ENCODE peak calls at places on chromosomes 16 and 17, in seven cellular contexts. One of them, this sample, is unnamed.
A peak's percentile ranks its signal among the peaks of the same experiment; 100 is the strongest.

GRCh38 chr17:1762906-1763829 is 1.3 kb downstream of the SERPINF1 start:
- DNase-seq in fibroblast of lung: peak; percentile 87
- DNase-seq in CD8-positive, alpha-beta memory T cell: no peak
- DNase-seq in psoas muscle: peak; percentile 76
- DNase-seq in IMR-90: peak; percentile 74
- DNase-seq in stomach: no peak
- DNase-seq in heart right ventricle: peak; percentile 43
- DNase-seq in this sample: no peak

GRCh38 chr16:16108759-16109158 is 114.5 kb downstream of the ABCC6 start:
- DNase-seq in heart right ventricle: no peak
- DNase-seq in psoas muscle: no peak
- DNase-seq in CD8-positive, alpha-beta memory T cell: no peak
- DNase-seq in fibroblast of lung: no peak
- DNase-seq in IMR-90: no peak
- DNase-seq in stomach: no peak
- DNase-seq in this sample: no peak

GRCh38 chr17:51322390-51323029 is 62.2 kb downstream of the UTP18 start:
- DNase-seq in CD8-positive, alpha-beta memory T cell: no peak
- DNase-seq in heart right ventricle: no peak
- DNase-seq in psoas muscle: no peak
- DNase-seq in IMR-90: peak; percentile 7
- DNase-seq in fibroblast of lung: no peak
- DNase-seq in stomach: no peak
- DNase-seq in this sample: no peak

GRCh38 chr17:80260791-80261158 is at the start of gene RNF213:
- DNase-seq in CD8-positive, alpha-beta memory T cell: peak; percentile 78
- DNase-seq in IMR-90: no peak
- DNase-seq in heart right ventricle: peak; percentile 50
- DNase-seq in stomach: peak; percentile 68
- DNase-seq in psoas muscle: peak; percentile 60
- DNase-seq in fibroblast of lung: peak; percentile 19
- DNase-seq in this sample: peak; percentile 63

GRCh38 chr17:77746391-77746790 is 212.1 kb upstream of the TNRC6C start:
- DNase-seq in stomach: no peak
- DNase-seq in heart right ventricle: no peak
- DNase-seq in fibroblast of lung: no peak
- DNase-seq in psoas muscle: no peak
- DNase-seq in CD8-positive, alpha-beta memory T cell: no peak
- DNase-seq in IMR-90: no peak
- DNase-seq in this sample: no peak

GRCh38 chr16:21302898-21303528 is 24.9 kb upstream of the CRYM start:
- DNase-seq in stomach: no peak
- DNase-seq in psoas muscle: no peak
- DNase-seq in heart right ventricle: no peak
- DNase-seq in CD8-positive, alpha-beta memory T cell: no peak
- DNase-seq in fibroblast of lung: peak; percentile 89
- DNase-seq in IMR-90: peak; percentile 93
- DNase-seq in this sample: no peak

GRCh38 chr17:45129426-45129939 is 2.8 kb downstream of the PLCD3 start:
- DNase-seq in IMR-90: no peak
- DNase-seq in CD8-positive, alpha-beta memory T cell: no peak
- DNase-seq in fibroblast of lung: no peak
- DNase-seq in heart right ventricle: peak; percentile 45
- DNase-seq in psoas muscle: peak; percentile 72
- DNase-seq in stomach: no peak
- DNase-seq in this sample: peak; percentile 71

GRCh38 chr16:318628-319027 is 33.9 kb downstream of the AXIN1 start:
- DNase-seq in CD8-positive, alpha-beta memory T cell: no peak
- DNase-seq in fibroblast of lung: no peak
- DNase-seq in heart right ventricle: no peak
- DNase-seq in IMR-90: no peak
- DNase-seq in stomach: no peak
- DNase-seq in psoas muscle: no peak
- DNase-seq in this sample: no peak

GRCh38 chr16:86798247-86799041 is 220.1 kb downstream of the FOXL1 start:
- DNase-seq in CD8-positive, alpha-beta memory T cell: no peak
- DNase-seq in psoas muscle: no peak
- DNase-seq in IMR-90: no peak
- DNase-seq in heart right ventricle: no peak
- DNase-seq in fibroblast of lung: no peak
- DNase-seq in stomach: no peak
- DNase-seq in this sample: no peak

GRCh38 chr17:49971848-49972485 is 3.0 kb downstream of the DLX4 start:
- DNase-seq in stomach: no peak
- DNase-seq in CD8-positive, alpha-beta memory T cell: no peak
- DNase-seq in psoas muscle: no peak
- DNase-seq in fibroblast of lung: no peak
- DNase-seq in heart right ventricle: no peak
- DNase-seq in IMR-90: no peak
- DNase-seq in this sample: peak; percentile 39

GRCh38 chr17:73474370-73474988 is 162.7 kb upstream of the CDC42EP4 start:
- DNase-seq in psoas muscle: peak; percentile 53
- DNase-seq in fibroblast of lung: peak; percentile 74
- DNase-seq in IMR-90: peak; percentile 39
- DNase-seq in stomach: peak; percentile 79
- DNase-seq in heart right ventricle: peak; percentile 84
- DNase-seq in CD8-positive, alpha-beta memory T cell: no peak
- DNase-seq in this sample: peak; percentile 84

GRCh38 chr16:50311134-50311528 is 44.8 kb downstream of the ADCY7 start:
- DNase-seq in fibroblast of lung: no peak
- DNase-seq in stomach: peak; percentile 20
- DNase-seq in heart right ventricle: no peak
- DNase-seq in psoas muscle: no peak
- DNase-seq in CD8-positive, alpha-beta memory T cell: no peak
- DNase-seq in IMR-90: no peak
- DNase-seq in this sample: peak; percentile 48

GRCh38 chr17:72523491-72523890 is 402.7 kb downstream of the SOX9 start:
- DNase-seq in CD8-positive, alpha-beta memory T cell: no peak
- DNase-seq in psoas muscle: no peak
- DNase-seq in fibroblast of lung: no peak
- DNase-seq in stomach: no peak
- DNase-seq in heart right ventricle: no peak
- DNase-seq in IMR-90: no peak
- DNase-seq in this sample: no peak

GRCh38 chr17:3904486-3904885 is 11.6 kb upstream of the CAMKK1 start:
- DNase-seq in CD8-positive, alpha-beta memory T cell: no peak
- DNase-seq in stomach: no peak
- DNase-seq in fibroblast of lung: no peak
- DNase-seq in psoas muscle: no peak
- DNase-seq in heart right ventricle: no peak
- DNase-seq in IMR-90: no peak
- DNase-seq in this sample: no peak

GRCh38 chr16:87698241-87698640 is 67.5 kb downstream of the KLHDC4 start:
- DNase-seq in heart right ventricle: no peak
- DNase-seq in stomach: no peak
- DNase-seq in psoas muscle: no peak
- DNase-seq in CD8-positive, alpha-beta memory T cell: no peak
- DNase-seq in IMR-90: no peak
- DNase-seq in fibroblast of lung: no peak
- DNase-seq in this sample: no peak

GRCh38 chr17:32276217-32276616 is 10.6 kb downstream of the RHBDL3 start:
- DNase-seq in psoas muscle: no peak
- DNase-seq in CD8-positive, alpha-beta memory T cell: no peak
- DNase-seq in fibroblast of lung: no peak
- DNase-seq in heart right ventricle: no peak
- DNase-seq in IMR-90: no peak
- DNase-seq in stomach: no peak
- DNase-seq in this sample: peak; percentile 35

GRCh38 chr16:74480150-74481029 is 59.1 kb upstream of the CLEC18B start:
- DNase-seq in fibroblast of lung: peak; percentile 34
- DNase-seq in CD8-positive, alpha-beta memory T cell: no peak
- DNase-seq in psoas muscle: peak; percentile 24
- DNase-seq in stomach: peak; percentile 49
- DNase-seq in heart right ventricle: peak; percentile 35
- DNase-seq in IMR-90: no peak
- DNase-seq in this sample: no peak

GRCh38 chr17:77322534-77323412 is 182.0 kb downstream of the SEC14L1 start:
- DNase-seq in fibroblast of lung: peak; percentile 99
- DNase-seq in heart right ventricle: peak; percentile 86
- DNase-seq in stomach: peak; percentile 76
- DNase-seq in IMR-90: peak; percentile 99
- DNase-seq in CD8-positive, alpha-beta memory T cell: peak; percentile 46
- DNase-seq in psoas muscle: peak; percentile 91
- DNase-seq in this sample: peak; percentile 98

GRCh38 chr16:66399930-66400329 is 27.2 kb upstream of the BEAN1 start:
- DNase-seq in CD8-positive, alpha-beta memory T cell: no peak
- DNase-seq in stomach: no peak
- DNase-seq in IMR-90: no peak
- DNase-seq in heart right ventricle: peak; percentile 82
- DNase-seq in fibroblast of lung: no peak
- DNase-seq in psoas muscle: no peak
- DNase-seq in this sample: no peak

GRCh38 chr17:73043686-73044581 is 48.6 kb downstream of the SLC39A11 start:
- DNase-seq in stomach: no peak
- DNase-seq in heart right ventricle: no peak
- DNase-seq in psoas muscle: no peak
- DNase-seq in IMR-90: peak; percentile 87
- DNase-seq in fibroblast of lung: peak; percentile 99
- DNase-seq in CD8-positive, alpha-beta memory T cell: no peak
- DNase-seq in this sample: no peak

GRCh38 chr17:79033741-79034501 is 10.0 kb downstream of the C1QTNF1 start:
- DNase-seq in CD8-positive, alpha-beta memory T cell: no peak
- DNase-seq in fibroblast of lung: peak; percentile 56
- DNase-seq in IMR-90: no peak
- DNase-seq in heart right ventricle: peak; percentile 62
- DNase-seq in psoas muscle: peak; percentile 49
- DNase-seq in stomach: peak; percentile 60
- DNase-seq in this sample: no peak

DNA sequence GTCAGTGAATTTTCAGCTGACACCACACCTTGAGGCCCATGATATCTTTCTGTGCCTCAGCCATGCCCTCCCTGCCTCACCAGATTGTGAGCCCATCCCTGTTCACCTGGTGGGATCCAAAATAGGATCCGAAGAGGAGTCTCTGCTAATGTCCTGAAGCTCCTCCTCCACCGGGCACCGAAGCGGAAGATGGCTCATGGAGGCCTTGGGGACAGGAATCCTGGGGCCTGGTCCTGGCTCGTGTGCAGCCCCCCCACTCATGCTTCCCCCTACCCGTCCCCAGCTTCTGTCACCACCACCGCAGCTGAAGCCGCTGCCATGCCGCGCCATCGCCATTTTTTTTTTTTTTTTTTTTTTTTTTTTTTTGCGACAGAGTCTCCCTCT is 1683.4 kb downstream of the TP53TG3F start:
- DNase-seq in fibroblast of lung: no peak
- DNase-seq in IMR-90: no peak
- DNase-seq in heart right ventricle: no peak
- DNase-seq in stomach: no peak
- DNase-seq in psoas muscle: no peak
- DNase-seq in CD8-positive, alpha-beta memory T cell: no peak
- DNase-seq in this sample: no peak
- H3K9me3 ChIP-seq in fibroblast of lung: no peaks in the 10 kb centered on the region
- H3K9me3 ChIP-seq in IMR-90: peaks cover 49% of the 10 kb centered on the region
- H3K9me3 ChIP-seq in heart right ventricle: no peaks in the 10 kb centered on the region
- H3K9me3 ChIP-seq in stomach: no peaks in the 10 kb centered on the region
- H3K9me3 ChIP-seq in psoas muscle: no peaks in the 10 kb centered on the region
- H3K9me3 ChIP-seq in CD8-positive, alpha-beta memory T cell: no peaks in the 10 kb centered on the region
- H3K9me3 ChIP-seq in this sample: no peaks in the 10 kb centered on the region

DNA sequence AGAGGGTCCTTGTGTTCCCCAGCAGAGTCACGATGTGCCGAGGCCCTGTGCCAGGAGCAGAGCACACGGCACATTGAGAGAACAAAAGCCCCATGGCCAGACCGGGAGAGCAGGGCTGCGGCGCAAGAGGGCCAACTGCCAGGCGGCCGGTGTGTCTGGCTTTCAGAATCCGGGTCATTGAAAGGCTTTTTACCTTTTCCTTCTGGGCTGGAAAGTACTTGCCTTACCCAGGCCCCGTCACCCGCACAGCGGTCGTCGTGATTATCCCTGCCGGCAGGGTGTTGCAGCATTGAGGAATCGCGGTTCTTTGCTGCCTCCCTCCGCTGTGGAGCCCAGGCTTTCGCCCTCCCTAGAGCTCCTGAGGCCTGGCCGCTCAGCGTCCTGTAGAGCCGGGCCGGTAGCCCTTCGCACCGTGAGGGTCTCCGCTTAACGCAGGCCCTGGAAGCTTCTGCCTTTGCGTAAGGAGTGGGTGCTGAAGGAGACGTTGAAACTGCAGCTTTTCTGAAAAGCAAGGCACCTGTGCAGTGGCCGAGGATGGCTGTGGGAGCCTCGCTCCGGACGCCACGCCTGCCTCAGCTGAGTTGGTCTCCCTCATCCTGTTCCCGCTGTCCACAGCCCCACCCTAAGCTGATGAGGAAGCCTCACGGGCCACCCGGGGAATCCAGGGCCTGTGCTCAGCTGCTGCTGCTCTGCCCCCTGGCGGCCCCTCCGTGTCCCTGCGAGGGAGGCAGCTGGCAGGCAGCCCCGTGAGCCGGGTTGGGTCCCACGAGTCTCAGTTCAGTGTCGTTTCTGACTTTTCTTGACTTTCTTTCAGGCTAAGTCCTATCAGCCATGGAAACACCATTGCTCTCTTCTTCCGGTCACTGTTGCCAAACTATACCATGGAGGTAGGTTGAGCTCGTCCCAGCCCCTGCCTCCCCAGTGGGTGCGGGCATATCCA is 8.6 kb upstream of the MC1R start:
- DNase-seq in CD8-positive, alpha-beta memory T cell: peak; percentile 75
- DNase-seq in stomach: peak; percentile 77
- DNase-seq in psoas muscle: peak; percentile 83
- DNase-seq in heart right ventricle: peak; percentile 80
- DNase-seq in fibroblast of lung: peak; percentile 76
- DNase-seq in IMR-90: peak; percentile 64
- DNase-seq in this sample: peak; percentile 68
- H3K9me3 ChIP-seq in CD8-positive, alpha-beta memory T cell: no peaks in the 10 kb centered on the region
- H3K9me3 ChIP-seq in stomach: no peaks in the 10 kb centered on the region
- H3K9me3 ChIP-seq in psoas muscle: no peaks in the 10 kb centered on the region
- H3K9me3 ChIP-seq in heart right ventricle: no peaks in the 10 kb centered on the region
- H3K9me3 ChIP-seq in fibroblast of lung: no peaks in the 10 kb centered on the region
- H3K9me3 ChIP-seq in IMR-90: no peaks in the 10 kb centered on the region
- H3K9me3 ChIP-seq in this sample: no peaks in the 10 kb centered on the region

DNA sequence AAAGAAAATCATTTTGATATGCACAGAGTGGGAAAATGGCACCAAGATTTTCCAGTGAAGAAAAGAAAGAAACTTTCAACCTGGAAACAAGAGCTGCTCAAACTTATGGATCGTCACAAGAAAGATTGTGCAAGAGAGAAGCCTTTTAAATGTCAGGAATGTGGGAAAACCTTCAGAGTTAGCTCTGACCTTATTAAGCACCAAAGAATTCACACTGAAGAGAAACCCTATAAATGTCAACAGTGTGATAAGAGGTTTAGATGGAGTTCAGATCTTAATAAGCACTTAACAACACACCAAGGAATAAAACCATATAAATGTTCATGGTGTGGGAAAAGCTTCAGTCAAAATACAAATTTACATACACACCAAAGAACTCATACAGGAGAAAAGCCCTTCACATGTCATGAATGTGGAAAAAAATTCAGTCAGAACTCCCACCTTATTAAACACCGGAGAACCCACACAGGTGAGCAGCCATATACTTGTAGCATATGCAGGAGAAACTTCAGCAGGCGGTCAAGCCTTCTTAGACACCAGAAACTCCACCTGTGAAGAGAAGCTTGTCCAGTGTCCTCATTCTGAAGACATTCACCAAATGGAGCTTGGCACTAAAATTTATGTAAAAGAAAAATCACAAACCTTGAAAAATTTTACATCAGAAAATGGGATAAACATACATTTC is 12.2 kb downstream of the ZNF75A start:
- DNase-seq in stomach: no peak
- DNase-seq in CD8-positive, alpha-beta memory T cell: no peak
- DNase-seq in psoas muscle: no peak
- DNase-seq in heart right ventricle: no peak
- DNase-seq in IMR-90: peak; percentile 6
- DNase-seq in fibroblast of lung: peak; percentile 51
- DNase-seq in this sample: no peak
- H3K9me3 ChIP-seq in stomach: peaks cover 74% of the 10 kb centered on the region
- H3K9me3 ChIP-seq in CD8-positive, alpha-beta memory T cell: peaks cover 82% of the 10 kb centered on the region
- H3K9me3 ChIP-seq in psoas muscle: peaks cover 93% of the 10 kb centered on the region
- H3K9me3 ChIP-seq in heart right ventricle: peaks cover 69% of the 10 kb centered on the region
- H3K9me3 ChIP-seq in IMR-90: peaks cover 91% of the 10 kb centered on the region
- H3K9me3 ChIP-seq in fibroblast of lung: peaks cover 7% of the 10 kb centered on the region
- H3K9me3 ChIP-seq in this sample: no peaks in the 10 kb centered on the region

GRCh38 chr17:16552637-16553045 is 16.4 kb downstream of the ZNF287 start:
- DNase-seq in CD8-positive, alpha-beta memory T cell: no peak
- DNase-seq in psoas muscle: no peak
- DNase-seq in stomach: no peak
- DNase-seq in fibroblast of lung: peak; percentile 2
- DNase-seq in heart right ventricle: no peak
- DNase-seq in IMR-90: no peak
- DNase-seq in this sample: no peak
- H3K9me3 ChIP-seq in CD8-positive, alpha-beta memory T cell: peaks cover 45% of the 10 kb centered on the region
- H3K9me3 ChIP-seq in psoas muscle: peaks cover 89% of the 10 kb centered on the region
- H3K9me3 ChIP-seq in stomach: peaks cover 36% of the 10 kb centered on the region
- H3K9me3 ChIP-seq in fibroblast of lung: peaks cover 2% of the 10 kb centered on the region
- H3K9me3 ChIP-seq in heart right ventricle: peaks cover 97% of the 10 kb centered on the region
- H3K9me3 ChIP-seq in IMR-90: peaks cover 67% of the 10 kb centered on the region
- H3K9me3 ChIP-seq in this sample: peaks cover 83% of the 10 kb centered on the region

This sample was measured in adrenal gland.